ENCODE peak calls at places on chromosomes 3 and 15, in four cellular contexts. Q is HCT116, S is GM23338, U is cardiac muscle cell. Y is an unnamed sample. For H3K36me3, the result is how much of the 10 kb centered on the place peaks cover.

GRCh38 chr15:57122080-57122845 is 203.8 kb downstream of the TCF12 start:
- DNase-seq in Q (no peak), S (no peak), U (no peak), Y (no peak)

GRCh38 chr3:195236801-195237570 is 34.0 kb downstream of the XXYLT1 start:
- DNase-seq in Q (no peak), S (no peak), U (no peak), Y (no peak)

GRCh38 chr3:37143821-37144220 is 30.6 kb downstream of the LRRFIP2 start:
- DNase-seq in Q (no peak), S (no peak), U (no peak), Y (no peak)

GRCh38 chr3:118705827-118706226 is 328.8 kb downstream of the IGSF11 start:
- DNase-seq in Q (no peak), S (no peak), U (no peak), Y (no peak)

GRCh38 chr15:50523736-50524318 is 22.6 kb downstream of the USP50 start:
- DNase-seq in Q (no peak), S (no peak), U (no peak), Y (no peak)

GRCh38 chr15:43132830-43133428 is 457 bp upstream of the TMEM62 start:
- DNase-seq in Q (no peak), S (no peak), U (no peak), Y (no peak)

GRCh38 chr3:55828712-55829111 is 341.6 kb upstream of the WNT5A start:
- DNase-seq in Q (no peak), S (no peak), U (no peak), Y (no peak)

GRCh38 chr3:190382082-190382481 is 5.9 kb upstream of the CLDN16 start:
- DNase-seq in Q (no peak), S (no peak), U (no peak), Y (no peak)

GRCh38 chr15:58546066-58546591 is 114.3 kb downstream of the LIPC start:
- DNase-seq in Q (no peak), S (no peak), U (no peak), Y (no peak)

GRCh38 chr3:159191454-159191853 is 389.6 kb downstream of the MFSD1 start:
- DNase-seq in Q (peak), S (no peak), U (no peak), Y (no peak)

GRCh38 chr15:77907824-77908751 is 169.4 kb downstream of the TBC1D2B start:
- DNase-seq in Q (peak), S (peak), U (peak), Y (no peak)

GRCh38 chr15:93861956-93862741 is 369.2 kb upstream of the MCTP2 start:
- DNase-seq in Q (no peak), S (no peak), U (no peak), Y (no peak)

GRCh38 chr3:106206165-106206564 is 337.4 kb upstream of the CBLB start:
- DNase-seq in Q (no peak), S (peak), U (peak), Y (peak)

GRCh38 chr3:46087871-46088270 is 60.6 kb upstream of the XCR1 start:
- DNase-seq in Q (no peak), S (peak), U (no peak), Y (no peak)

GRCh38 chr15:28004143-28005003 is 94.7 kb downstream of the OCA2 start:
- DNase-seq in Q (no peak), S (no peak), U (no peak), Y (no peak)

GRCh38 chr3:128487813-128488635 is 5.0 kb downstream of the GATA2 start:
- DNase-seq in Q (peak), S (peak), U (peak), Y (no peak)

GRCh38 chr3:49625971-49626640 is 48.0 kb upstream of the APEH start:
- DNase-seq in Q (no peak), S (no peak), U (no peak), Y (no peak)

GRCh38 chr3:164479406-164479805 is 598.9 kb downstream of the SI start:
- DNase-seq in Q (no peak), S (no peak), U (no peak), Y (no peak)

GRCh38 chr15:67149859-67150824 is 84.7 kb downstream of the SMAD3 start:
- DNase-seq in Q (peak), S (peak), U (no peak), Y (no peak)

GRCh38 chr3:117526485-117527079 is 817.0 kb downstream of the TUSC7 start:
- DNase-seq in Q (peak), S (peak), U (peak), Y (no peak)

DNA sequence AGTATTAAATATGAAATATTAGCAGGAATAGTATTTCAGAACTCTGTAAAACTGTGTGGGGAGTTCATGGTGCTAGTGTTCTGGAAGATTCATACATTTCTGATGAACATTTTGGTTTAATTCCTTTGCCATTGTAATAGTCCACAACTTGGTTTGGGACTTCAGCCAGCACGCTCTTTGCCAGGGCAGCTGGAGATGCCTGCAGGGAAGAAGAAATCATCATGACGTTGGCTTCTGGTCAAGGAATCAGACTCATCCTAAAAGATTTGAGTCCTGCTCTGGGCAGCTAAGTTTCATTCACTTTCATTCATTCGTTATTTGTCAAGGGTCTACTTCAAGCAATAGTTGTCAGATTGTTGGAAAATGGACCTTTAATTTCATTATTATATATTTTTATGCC is 32.4 kb upstream of the MRPL3 start:
- DNase-seq in Q (no peak), S (no peak), U (no peak), Y (no peak)
- H3K27ac ChIP-seq in Q (no peak), S (no peak), U (no peak), Y (no peak)

DNA sequence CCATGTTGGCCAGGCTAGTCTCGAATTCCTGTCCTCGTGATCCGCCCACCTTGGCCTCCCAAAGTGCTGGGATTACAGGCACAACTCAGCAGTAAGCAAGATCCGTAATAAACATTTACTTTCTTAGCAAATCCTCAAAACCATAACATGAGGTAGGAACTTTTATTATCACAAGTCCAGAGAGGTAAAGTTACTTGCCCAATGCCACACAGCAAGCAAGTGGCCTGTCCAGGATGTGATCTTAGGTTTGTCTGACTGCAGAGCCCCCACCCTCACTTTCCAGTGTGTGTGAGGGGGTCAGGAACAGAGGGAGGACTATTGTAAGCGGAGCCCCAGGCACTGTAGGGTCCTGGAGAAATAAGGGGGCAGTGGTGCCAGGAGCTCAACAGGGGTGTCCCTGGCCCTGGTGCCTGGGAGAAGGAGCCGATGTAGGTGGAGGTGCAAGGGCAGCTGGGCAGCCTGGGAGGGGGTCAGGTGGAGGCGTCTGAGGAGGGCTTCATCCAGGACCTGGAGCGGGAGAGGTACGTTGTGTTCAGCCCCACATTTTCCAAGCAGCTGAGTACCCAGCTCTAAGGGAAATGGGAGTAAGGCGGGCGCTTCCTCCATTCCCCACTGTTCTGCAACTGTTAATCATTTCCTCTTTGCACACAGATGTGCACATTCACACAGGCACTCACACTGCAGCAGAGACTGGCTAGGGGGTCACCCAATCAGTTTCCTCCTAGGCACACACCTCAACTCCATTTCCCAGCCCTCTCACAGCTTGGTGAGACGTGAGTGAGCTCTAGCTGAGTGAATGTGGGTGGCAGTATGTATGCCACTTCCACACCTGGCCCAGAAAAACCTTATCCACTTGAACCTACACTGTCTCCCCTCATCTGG is 5.9 kb downstream of the RPUSD3 start:
- DNase-seq in Q (no peak), S (no peak), U (no peak), Y (no peak)
- H3K36me3 ChIP-seq in Q (under half), S (under half), U (under half), Y (under half)

DNA sequence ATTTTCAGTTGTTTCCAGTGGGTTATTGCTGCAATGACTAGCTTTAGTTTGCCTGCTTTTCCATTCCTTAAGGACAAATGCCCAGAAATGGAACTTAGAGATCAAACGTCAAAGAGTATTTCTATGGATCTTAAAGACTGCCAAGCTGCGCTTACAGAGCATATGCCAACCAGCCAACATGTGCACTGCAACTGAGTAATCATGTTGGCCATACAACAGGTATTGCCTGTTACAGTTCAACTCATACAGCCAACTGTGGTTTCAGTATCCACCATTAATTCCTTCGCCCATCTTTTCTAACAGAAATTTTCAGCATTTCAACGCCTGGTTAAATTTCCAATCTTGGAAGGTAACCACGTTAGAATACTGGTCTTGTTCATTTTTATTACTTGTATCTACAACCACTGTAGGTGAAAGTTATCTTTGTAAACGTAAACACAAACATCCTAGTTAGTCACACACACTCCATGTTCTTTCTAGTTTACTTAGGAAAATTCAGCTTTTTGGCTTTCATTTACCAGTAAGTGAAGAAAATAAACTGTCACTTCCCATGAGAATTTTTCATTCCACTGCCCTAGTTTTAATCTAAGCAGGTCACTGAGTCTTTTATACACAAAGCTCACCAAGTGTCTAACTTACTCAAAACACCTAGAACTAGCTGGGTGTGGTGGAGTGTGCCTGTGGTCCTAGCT is 3.9 kb downstream of the RPL32 start:
- DNase-seq in Q (no peak), S (no peak), U (no peak), Y (no peak)
- H3K4me3 ChIP-seq in Q (no peak), S (peak), U (no peak), Y (no peak)

GRCh38 chr3:13217253-13217652 is 144.0 kb upstream of the IQSEC1 start:
- DNase-seq in Q (no peak), S (no peak), U (no peak), Y (no peak)

GRCh38 chr3:13214847-13215472 is 141.7 kb upstream of the IQSEC1 start:
- DNase-seq in Q (no peak), S (no peak), U (no peak), Y (no peak)

GRCh38 chr3:13217736-13218540 is 144.7 kb upstream of the IQSEC1 start:
- DNase-seq in Q (peak), S (no peak), U (no peak), Y (no peak)

GRCh38 chr3:13213911-13214846 is 140.9 kb upstream of the IQSEC1 start:
- DNase-seq in Q (no peak), S (no peak), U (no peak), Y (no peak)

GRCh38 chr3:13215940-13216546 is 142.8 kb upstream of the IQSEC1 start:
- DNase-seq in Q (peak), S (no peak), U (no peak), Y (no peak)
- H3K27ac ChIP-seq in Q (no peak), S (no peak), U (no peak), Y (no peak)

GRCh38 chr15:89628791-89629715 is 26.2 kb downstream of the KIF7 start:
- DNase-seq in Q (no peak), S (peak), U (no peak), Y (no peak)
- H3K36me3 ChIP-seq in Q (under half), S (half or more), U (half or more), Y (under half)

DNA sequence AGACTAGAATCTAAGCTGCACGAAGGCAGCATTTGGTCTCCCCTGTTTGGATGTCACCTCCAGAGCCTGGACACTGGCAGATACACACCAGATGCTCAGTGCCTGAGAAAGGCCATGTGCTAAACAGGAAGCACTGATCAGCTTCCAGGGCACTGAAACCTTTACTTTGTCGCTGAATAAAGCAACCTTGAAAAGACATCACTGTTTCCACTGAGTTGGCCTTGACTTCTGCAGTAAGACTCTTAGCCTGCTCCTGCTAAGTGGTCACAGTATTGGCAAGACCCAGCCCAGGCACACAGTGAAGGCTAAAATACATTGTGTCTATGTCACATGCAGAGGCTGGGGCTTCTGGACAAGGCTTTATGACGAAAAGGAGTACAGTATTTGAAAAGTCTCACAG is 104.3 kb upstream of the ICE2 start:
- DNase-seq in Q (no peak), S (no peak), U (no peak), Y (no peak)
- H3K4me3 ChIP-seq in Q (no peak), S (no peak), U (no peak), Y (peak)

GRCh38 chr3:149235599-149236424 is 14.2 kb upstream of the CP start:
- DNase-seq in Q (no peak), S (no peak), U (no peak), Y (no peak)
- H3K27ac ChIP-seq in Q (no peak), S (no peak), U (no peak), Y (no peak)

DNA sequence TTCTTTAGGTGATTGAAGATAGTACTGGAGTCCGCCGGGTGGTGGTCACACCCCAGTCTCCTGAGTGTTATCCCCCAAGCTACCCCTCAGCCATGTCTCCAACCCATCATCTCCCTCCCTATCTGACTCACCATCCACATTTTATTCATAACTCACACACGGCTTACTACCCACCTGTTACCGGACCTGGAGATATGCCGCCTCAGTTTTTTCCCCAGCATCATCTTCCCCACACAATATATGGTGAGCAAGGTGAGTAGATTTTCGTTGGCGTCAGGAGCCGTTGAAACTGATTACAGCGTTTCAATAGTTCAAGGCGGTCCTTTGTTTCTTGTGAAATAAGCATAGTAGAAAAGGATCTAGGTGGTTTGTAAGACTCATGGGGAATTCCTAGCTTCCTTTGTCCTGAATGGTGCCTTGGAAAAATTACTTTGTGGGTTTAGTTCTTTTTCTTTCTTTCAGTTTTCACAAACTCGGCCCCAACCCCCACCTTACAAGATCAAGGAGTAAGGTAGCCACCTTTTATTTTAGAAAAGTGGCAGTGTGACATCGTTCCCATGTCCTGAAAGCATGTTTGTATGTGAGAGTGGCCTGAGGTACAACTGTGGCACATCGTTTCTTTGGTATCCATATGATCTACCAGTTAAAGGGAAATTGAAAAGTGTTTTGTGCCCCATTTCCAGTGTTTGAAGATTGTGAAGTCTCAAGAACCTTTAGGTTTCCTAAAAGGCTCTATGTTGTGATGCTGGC is 200.6 kb downstream of the GHSR start:
- DNase-seq in Q (no peak), S (no peak), U (no peak), Y (no peak)
- H3K36me3 ChIP-seq in Q (under half), S (under half), U (under half), Y (under half)

DNA sequence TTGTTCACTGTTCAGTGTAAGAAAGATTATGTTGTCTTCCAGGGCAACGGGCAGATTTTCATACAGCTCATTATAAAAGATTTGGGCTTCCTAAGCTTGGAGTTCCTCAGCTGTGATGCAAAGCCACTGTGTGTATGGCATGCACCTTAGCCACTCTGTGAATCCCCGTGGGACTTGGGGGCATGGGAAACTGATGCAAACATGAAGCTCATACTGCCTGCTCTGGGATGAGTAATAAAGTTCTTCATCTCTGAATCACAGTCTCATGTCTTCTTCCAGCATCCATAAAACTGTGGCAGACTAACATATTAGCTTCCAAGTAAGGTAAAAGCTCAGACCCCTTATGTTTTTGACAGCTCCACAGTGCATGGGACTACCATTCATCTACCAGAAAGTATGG is 154.3 kb upstream of the RORA start:
- DNase-seq in Q (no peak), S (no peak), U (no peak), Y (no peak)
- H3K4me3 ChIP-seq in Q (no peak), S (no peak), U (no peak), Y (no peak)

Y was measured in naive thymus-derived CD4-positive, alpha-beta T cell.